ENCODE peak calls at places on chromosomes 1 and 21, in five cellular contexts. One of them, this sample, is unnamed.

GRCh38 chr1:179143332-179143731 is 61.5 kb downstream of the TOR3A start:
- DNase-seq in Right ventricle myocardium superior: no peak
- DNase-seq in NCI-H1694: no peak
- DNase-seq in left colon: no peak
- DNase-seq in effector CD4-positive, alpha-beta T cell: no peak
- DNase-seq in this sample: no peak

GRCh38 chr1:219159946-219160645 is 13.6 kb upstream of the LYPLAL1 start:
- DNase-seq in Right ventricle myocardium superior: no peak
- DNase-seq in NCI-H1694: no peak
- DNase-seq in left colon: no peak
- DNase-seq in effector CD4-positive, alpha-beta T cell: no peak
- DNase-seq in this sample: no peak

GRCh38 chr1:3324704-3325535 is 129.5 kb upstream of the ARHGEF16 start:
- DNase-seq in Right ventricle myocardium superior: no peak
- DNase-seq in NCI-H1694: no peak
- DNase-seq in left colon: no peak
- DNase-seq in effector CD4-positive, alpha-beta T cell: no peak
- DNase-seq in this sample: no peak

GRCh38 chr1:8472668-8473067 is 154.8 kb downstream of the SLC45A1 start:
- DNase-seq in Right ventricle myocardium superior: no peak
- DNase-seq in NCI-H1694: no peak
- DNase-seq in left colon: no peak
- DNase-seq in effector CD4-positive, alpha-beta T cell: no peak
- DNase-seq in this sample: peak

GRCh38 chr21:43194303-43195130 is 25.7 kb downstream of the CRYAA start:
- DNase-seq in Right ventricle myocardium superior: peak
- DNase-seq in NCI-H1694: no peak
- DNase-seq in left colon: peak
- DNase-seq in effector CD4-positive, alpha-beta T cell: no peak
- DNase-seq in this sample: no peak

GRCh38 chr1:35264861-35265260 is 3.6 kb upstream of the ZMYM4 start:
- DNase-seq in Right ventricle myocardium superior: no peak
- DNase-seq in NCI-H1694: no peak
- DNase-seq in left colon: no peak
- DNase-seq in effector CD4-positive, alpha-beta T cell: no peak
- DNase-seq in this sample: no peak

GRCh38 chr1:50332941-50333594 is 90.2 kb downstream of the DMRTA2 start:
- DNase-seq in Right ventricle myocardium superior: peak
- DNase-seq in NCI-H1694: no peak
- DNase-seq in left colon: peak
- DNase-seq in effector CD4-positive, alpha-beta T cell: no peak
- DNase-seq in this sample: peak

GRCh38 chr1:86382878-86383277 is 13.2 kb downstream of the ODF2L start:
- DNase-seq in Right ventricle myocardium superior: no peak
- DNase-seq in NCI-H1694: no peak
- DNase-seq in left colon: no peak
- DNase-seq in effector CD4-positive, alpha-beta T cell: no peak
- DNase-seq in this sample: no peak

GRCh38 chr1:76066390-76066789 is 8.2 kb upstream of the ST6GALNAC3 start:
- DNase-seq in Right ventricle myocardium superior: no peak
- DNase-seq in NCI-H1694: no peak
- DNase-seq in left colon: no peak
- DNase-seq in effector CD4-positive, alpha-beta T cell: no peak
- DNase-seq in this sample: no peak

GRCh38 chr1:236489710-236490377 is 33.9 kb upstream of the LGALS8 start:
- DNase-seq in Right ventricle myocardium superior: no peak
- DNase-seq in NCI-H1694: peak
- DNase-seq in left colon: no peak
- DNase-seq in effector CD4-positive, alpha-beta T cell: no peak
- DNase-seq in this sample: no peak

GRCh38 chr1:28917757-28918118 is 3.4 kb downstream of the EPB41 start:
- DNase-seq in Right ventricle myocardium superior: no peak
- DNase-seq in NCI-H1694: no peak
- DNase-seq in left colon: no peak
- DNase-seq in effector CD4-positive, alpha-beta T cell: peak
- DNase-seq in this sample: peak

GRCh38 chr1:179077396-179077795 is 4.5 kb upstream of the TOR3A start:
- DNase-seq in Right ventricle myocardium superior: no peak
- DNase-seq in NCI-H1694: no peak
- DNase-seq in left colon: no peak
- DNase-seq in effector CD4-positive, alpha-beta T cell: no peak
- DNase-seq in this sample: no peak

GRCh38 chr1:159916240-159917051 is 8.9 kb downstream of the TAGLN2 start:
- DNase-seq in Right ventricle myocardium superior: no peak
- DNase-seq in NCI-H1694: no peak
- DNase-seq in left colon: no peak
- DNase-seq in effector CD4-positive, alpha-beta T cell: no peak
- DNase-seq in this sample: no peak

GRCh38 chr1:248841702-248842395 is 3.8 kb downstream of the ZNF672 start:
- DNase-seq in Right ventricle myocardium superior: peak
- DNase-seq in NCI-H1694: peak
- DNase-seq in left colon: no peak
- DNase-seq in effector CD4-positive, alpha-beta T cell: peak
- DNase-seq in this sample: no peak

GRCh38 chr1:182784556-182785171 is 4.9 kb upstream of the NPL start:
- DNase-seq in Right ventricle myocardium superior: no peak
- DNase-seq in NCI-H1694: peak
- DNase-seq in left colon: no peak
- DNase-seq in effector CD4-positive, alpha-beta T cell: peak
- DNase-seq in this sample: no peak

GRCh38 chr1:248686815-248687214 is 15.8 kb downstream of the OR14I1 start:
- DNase-seq in Right ventricle myocardium superior: no peak
- DNase-seq in NCI-H1694: no peak
- DNase-seq in left colon: no peak
- DNase-seq in effector CD4-positive, alpha-beta T cell: no peak
- DNase-seq in this sample: no peak

GRCh38 chr21:41777934-41778815 is 11.3 kb upstream of the RIPK4 start:
- DNase-seq in Right ventricle myocardium superior: peak
- DNase-seq in NCI-H1694: peak
- DNase-seq in left colon: peak
- DNase-seq in effector CD4-positive, alpha-beta T cell: no peak
- DNase-seq in this sample: no peak

GRCh38 chr1:24138481-24139158 is 4.3 kb downstream of the IL22RA1 start:
- DNase-seq in Right ventricle myocardium superior: no peak
- DNase-seq in NCI-H1694: no peak
- DNase-seq in left colon: no peak
- DNase-seq in effector CD4-positive, alpha-beta T cell: no peak
- DNase-seq in this sample: no peak